ENCODE peak calls at places on chromosome 9, in seven cellular contexts. One of them, this sample, is unnamed.

GRCh38 chr9:113524460-113524859 is 60.9 kb downstream of the RGS3 start:
- DNase-seq in HCT116: no peak
- DNase-seq in cardiac muscle cell: no peak
- DNase-seq in fibroblast of lung: no peak
- DNase-seq in esophagus squamous epithelium: no peak
- DNase-seq in GM23248: peak; percentile 15
- DNase-seq in CD8-positive, alpha-beta T cell: no peak
- DNase-seq in this sample: no peak

GRCh38 chr9:128429505-128430086 is 8.9 kb downstream of the CERCAM start:
- DNase-seq in HCT116: no peak
- DNase-seq in cardiac muscle cell: peak; percentile 43
- DNase-seq in fibroblast of lung: no peak
- DNase-seq in esophagus squamous epithelium: no peak
- DNase-seq in GM23248: no peak
- DNase-seq in CD8-positive, alpha-beta T cell: no peak
- DNase-seq in this sample: no peak

GRCh38 chr9:75903785-75904360 is 13.4 kb downstream of the PCSK5 start:
- DNase-seq in HCT116: peak; percentile 48
- DNase-seq in cardiac muscle cell: peak; percentile 37
- DNase-seq in fibroblast of lung: peak; percentile 89
- DNase-seq in esophagus squamous epithelium: no peak
- DNase-seq in GM23248: peak; percentile 41
- DNase-seq in CD8-positive, alpha-beta T cell: no peak
- DNase-seq in this sample: no peak

GRCh38 chr9:29439961-29440360 is 1866.7 kb upstream of the C9orf72 start:
- DNase-seq in HCT116: peak; percentile 24
- DNase-seq in cardiac muscle cell: peak; percentile 1
- DNase-seq in fibroblast of lung: peak; percentile 28
- DNase-seq in esophagus squamous epithelium: no peak
- DNase-seq in GM23248: no peak
- DNase-seq in CD8-positive, alpha-beta T cell: no peak
- DNase-seq in this sample: no peak

GRCh38 chr9:85212209-85212608 is 529.5 kb downstream of the AGTPBP1 start:
- DNase-seq in HCT116: peak; percentile 46
- DNase-seq in cardiac muscle cell: peak; percentile 59
- DNase-seq in fibroblast of lung: peak; percentile 91
- DNase-seq in esophagus squamous epithelium: no peak
- DNase-seq in GM23248: peak; percentile 83
- DNase-seq in CD8-positive, alpha-beta T cell: no peak
- DNase-seq in this sample: no peak

GRCh38 chr9:27835746-27836145 is 262.5 kb upstream of the C9orf72 start:
- DNase-seq in HCT116: no peak
- DNase-seq in cardiac muscle cell: no peak
- DNase-seq in fibroblast of lung: no peak
- DNase-seq in esophagus squamous epithelium: no peak
- DNase-seq in GM23248: no peak
- DNase-seq in CD8-positive, alpha-beta T cell: no peak
- DNase-seq in this sample: no peak

GRCh38 chr9:130932220-130933069 is 6.6 kb downstream of the FIBCD1 start:
- DNase-seq in HCT116: no peak
- DNase-seq in cardiac muscle cell: peak; percentile 65
- DNase-seq in fibroblast of lung: no peak
- DNase-seq in esophagus squamous epithelium: no peak
- DNase-seq in GM23248: peak; percentile 73
- DNase-seq in CD8-positive, alpha-beta T cell: no peak
- DNase-seq in this sample: peak; percentile 60

GRCh38 chr9:95696701-95697100 is 178.8 kb upstream of the ERCC6L2 start:
- DNase-seq in HCT116: no peak
- DNase-seq in cardiac muscle cell: no peak
- DNase-seq in fibroblast of lung: no peak
- DNase-seq in esophagus squamous epithelium: no peak
- DNase-seq in GM23248: no peak
- DNase-seq in CD8-positive, alpha-beta T cell: no peak
- DNase-seq in this sample: no peak

GRCh38 chr9:121484659-121485446 is 14.8 kb downstream of the GGTA1 start:
- DNase-seq in HCT116: no peak
- DNase-seq in cardiac muscle cell: no peak
- DNase-seq in fibroblast of lung: no peak
- DNase-seq in esophagus squamous epithelium: no peak
- DNase-seq in GM23248: no peak
- DNase-seq in CD8-positive, alpha-beta T cell: no peak
- DNase-seq in this sample: no peak

GRCh38 chr9:36471359-36471758 is 71.3 kb upstream of the RNF38 start:
- DNase-seq in HCT116: no peak
- DNase-seq in cardiac muscle cell: no peak
- DNase-seq in fibroblast of lung: no peak
- DNase-seq in esophagus squamous epithelium: no peak
- DNase-seq in GM23248: peak; percentile 39
- DNase-seq in CD8-positive, alpha-beta T cell: no peak
- DNase-seq in this sample: no peak

GRCh38 chr9:30293231-30293630 is 2091.2 kb upstream of the ACO1 start:
- DNase-seq in HCT116: no peak
- DNase-seq in cardiac muscle cell: no peak
- DNase-seq in fibroblast of lung: no peak
- DNase-seq in esophagus squamous epithelium: no peak
- DNase-seq in GM23248: no peak
- DNase-seq in CD8-positive, alpha-beta T cell: no peak
- DNase-seq in this sample: no peak

GRCh38 chr9:137621131-137621757 is 2.4 kb downstream of the EHMT1 start:
- DNase-seq in HCT116: no peak
- DNase-seq in cardiac muscle cell: peak; percentile 25
- DNase-seq in fibroblast of lung: no peak
- DNase-seq in esophagus squamous epithelium: no peak
- DNase-seq in GM23248: peak; percentile 64
- DNase-seq in CD8-positive, alpha-beta T cell: no peak
- DNase-seq in this sample: no peak

GRCh38 chr9:129514497-129514867 is 106.4 kb downstream of the C9orf50 start:
- DNase-seq in HCT116: no peak
- DNase-seq in cardiac muscle cell: no peak
- DNase-seq in fibroblast of lung: no peak
- DNase-seq in esophagus squamous epithelium: no peak
- DNase-seq in GM23248: no peak
- DNase-seq in CD8-positive, alpha-beta T cell: no peak
- DNase-seq in this sample: no peak
- H3K9me3 ChIP-seq in HCT116: peaks cover 27% of the 10 kb centered on the region
- H3K9me3 ChIP-seq in cardiac muscle cell: no peaks in the 10 kb centered on the region
- H3K9me3 ChIP-seq in fibroblast of lung: no peaks in the 10 kb centered on the region
- H3K9me3 ChIP-seq in esophagus squamous epithelium: peaks cover 25% of the 10 kb centered on the region
- H3K9me3 ChIP-seq in GM23248: no peaks in the 10 kb centered on the region
- H3K9me3 ChIP-seq in CD8-positive, alpha-beta T cell: peaks cover 4% of the 10 kb centered on the region
- H3K9me3 ChIP-seq in this sample: peaks cover 17% of the 10 kb centered on the region

GRCh38 chr9:135910197-135910596 is 2.9 kb upstream of the CAMSAP1 start:
- DNase-seq in HCT116: no peak
- DNase-seq in cardiac muscle cell: no peak
- DNase-seq in fibroblast of lung: no peak
- DNase-seq in esophagus squamous epithelium: no peak
- DNase-seq in GM23248: no peak
- DNase-seq in CD8-positive, alpha-beta T cell: no peak
- DNase-seq in this sample: no peak

GRCh38 chr9:135919318-135919717 is 12.0 kb upstream of the CAMSAP1 start:
- DNase-seq in HCT116: no peak
- DNase-seq in cardiac muscle cell: no peak
- DNase-seq in fibroblast of lung: no peak
- DNase-seq in esophagus squamous epithelium: no peak
- DNase-seq in GM23248: no peak
- DNase-seq in CD8-positive, alpha-beta T cell: no peak
- DNase-seq in this sample: no peak

GRCh38 chr9:135910757-135911156 is 3.4 kb upstream of the CAMSAP1 start:
- DNase-seq in HCT116: no peak
- DNase-seq in cardiac muscle cell: no peak
- DNase-seq in fibroblast of lung: no peak
- DNase-seq in esophagus squamous epithelium: no peak
- DNase-seq in GM23248: no peak
- DNase-seq in CD8-positive, alpha-beta T cell: no peak
- DNase-seq in this sample: no peak

GRCh38 chr9:135916998-135917397 is 9.7 kb upstream of the CAMSAP1 start:
- DNase-seq in HCT116: no peak
- DNase-seq in cardiac muscle cell: no peak
- DNase-seq in fibroblast of lung: no peak
- DNase-seq in esophagus squamous epithelium: no peak
- DNase-seq in GM23248: no peak
- DNase-seq in CD8-positive, alpha-beta T cell: no peak
- DNase-seq in this sample: no peak

DNA sequence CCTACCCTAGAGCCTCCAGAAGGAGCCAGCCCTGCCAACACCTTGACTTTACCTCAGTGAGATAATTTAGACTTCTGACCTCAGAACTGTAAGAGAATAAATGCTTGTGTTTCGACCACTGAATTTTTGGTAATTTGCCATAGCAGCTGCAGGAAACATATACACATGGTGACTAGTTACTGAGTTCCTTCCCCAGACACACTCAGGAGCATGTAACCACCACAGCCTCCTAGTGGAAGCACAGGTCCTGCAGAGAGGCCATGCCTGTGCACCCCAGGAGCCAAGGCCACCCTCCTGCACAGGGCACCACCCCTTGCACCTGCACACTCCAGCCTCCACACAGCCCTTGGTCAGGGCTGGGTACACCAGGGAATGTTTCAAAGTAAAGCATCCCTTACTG is 7.6 kb upstream of the CAMSAP1 start:
- DNase-seq in HCT116: no peak
- DNase-seq in cardiac muscle cell: no peak
- DNase-seq in fibroblast of lung: peak; percentile 78
- DNase-seq in esophagus squamous epithelium: no peak
- DNase-seq in GM23248: peak; percentile 14
- DNase-seq in CD8-positive, alpha-beta T cell: no peak
- DNase-seq in this sample: no peak
- H3K9me3 ChIP-seq in HCT116: peaks cover 8% of the 10 kb centered on the region
- H3K9me3 ChIP-seq in cardiac muscle cell: no peaks in the 10 kb centered on the region
- H3K9me3 ChIP-seq in fibroblast of lung: peaks cover 3% of the 10 kb centered on the region
- H3K9me3 ChIP-seq in esophagus squamous epithelium: peaks cover 35% of the 10 kb centered on the region
- H3K9me3 ChIP-seq in GM23248: peaks cover 3% of the 10 kb centered on the region
- H3K9me3 ChIP-seq in CD8-positive, alpha-beta T cell: no peaks in the 10 kb centered on the region
- H3K9me3 ChIP-seq in this sample: peaks cover 41% of the 10 kb centered on the region

GRCh38 chr9:132699926-132700325 is 29.7 kb downstream of the GTF3C4 start:
- DNase-seq in HCT116: no peak
- DNase-seq in cardiac muscle cell: no peak
- DNase-seq in fibroblast of lung: no peak
- DNase-seq in esophagus squamous epithelium: no peak
- DNase-seq in GM23248: no peak
- DNase-seq in CD8-positive, alpha-beta T cell: no peak
- DNase-seq in this sample: no peak
- H3K9me3 ChIP-seq in HCT116: peaks cover 21% of the 10 kb centered on the region
- H3K9me3 ChIP-seq in cardiac muscle cell: no peaks in the 10 kb centered on the region
- H3K9me3 ChIP-seq in fibroblast of lung: no peaks in the 10 kb centered on the region
- H3K9me3 ChIP-seq in esophagus squamous epithelium: peaks cover 13% of the 10 kb centered on the region
- H3K9me3 ChIP-seq in GM23248: no peaks in the 10 kb centered on the region
- H3K9me3 ChIP-seq in CD8-positive, alpha-beta T cell: peaks cover 7% of the 10 kb centered on the region
- H3K9me3 ChIP-seq in this sample: peaks cover 11% of the 10 kb centered on the region

GRCh38 chr9:92846662-92847145 is 31.1 kb downstream of the ZNF484 start:
- DNase-seq in HCT116: no peak
- DNase-seq in cardiac muscle cell: no peak
- DNase-seq in fibroblast of lung: no peak
- DNase-seq in esophagus squamous epithelium: no peak
- DNase-seq in GM23248: peak; percentile 1
- DNase-seq in CD8-positive, alpha-beta T cell: no peak
- DNase-seq in this sample: no peak
- H3K9me3 ChIP-seq in HCT116: peaks cover 50% of the 10 kb centered on the region
- H3K9me3 ChIP-seq in cardiac muscle cell: no peaks in the 10 kb centered on the region
- H3K9me3 ChIP-seq in fibroblast of lung: peaks cover 4% of the 10 kb centered on the region
- H3K9me3 ChIP-seq in esophagus squamous epithelium: peaks cover 67% of the 10 kb centered on the region
- H3K9me3 ChIP-seq in GM23248: peaks cover 20% of the 10 kb centered on the region
- H3K9me3 ChIP-seq in CD8-positive, alpha-beta T cell: peaks cover 42% of the 10 kb centered on the region
- H3K9me3 ChIP-seq in this sample: peaks cover 33% of the 10 kb centered on the region

GRCh38 chr9:2785060-2785459 is 58.8 kb downstream of the PUM3 start:
- DNase-seq in HCT116: no peak
- DNase-seq in cardiac muscle cell: peak; percentile 38
- DNase-seq in fibroblast of lung: no peak
- DNase-seq in esophagus squamous epithelium: no peak
- DNase-seq in GM23248: peak; percentile 30
- DNase-seq in CD8-positive, alpha-beta T cell: no peak
- DNase-seq in this sample: no peak

GRCh38 chr9:2781336-2781735 is 62.6 kb downstream of the PUM3 start:
- DNase-seq in HCT116: no peak
- DNase-seq in cardiac muscle cell: no peak
- DNase-seq in fibroblast of lung: peak; percentile 14
- DNase-seq in esophagus squamous epithelium: no peak
- DNase-seq in GM23248: no peak
- DNase-seq in CD8-positive, alpha-beta T cell: no peak
- DNase-seq in this sample: no peak

GRCh38 chr9:2791246-2791645 is 52.6 kb downstream of the PUM3 start:
- DNase-seq in HCT116: no peak
- DNase-seq in cardiac muscle cell: no peak
- DNase-seq in fibroblast of lung: no peak
- DNase-seq in esophagus squamous epithelium: no peak
- DNase-seq in GM23248: no peak
- DNase-seq in CD8-positive, alpha-beta T cell: no peak
- DNase-seq in this sample: no peak

GRCh38 chr9:2788948-2789347 is 54.9 kb downstream of the PUM3 start:
- DNase-seq in HCT116: no peak
- DNase-seq in cardiac muscle cell: no peak
- DNase-seq in fibroblast of lung: no peak
- DNase-seq in esophagus squamous epithelium: no peak
- DNase-seq in GM23248: no peak
- DNase-seq in CD8-positive, alpha-beta T cell: no peak
- DNase-seq in this sample: no peak

DNA sequence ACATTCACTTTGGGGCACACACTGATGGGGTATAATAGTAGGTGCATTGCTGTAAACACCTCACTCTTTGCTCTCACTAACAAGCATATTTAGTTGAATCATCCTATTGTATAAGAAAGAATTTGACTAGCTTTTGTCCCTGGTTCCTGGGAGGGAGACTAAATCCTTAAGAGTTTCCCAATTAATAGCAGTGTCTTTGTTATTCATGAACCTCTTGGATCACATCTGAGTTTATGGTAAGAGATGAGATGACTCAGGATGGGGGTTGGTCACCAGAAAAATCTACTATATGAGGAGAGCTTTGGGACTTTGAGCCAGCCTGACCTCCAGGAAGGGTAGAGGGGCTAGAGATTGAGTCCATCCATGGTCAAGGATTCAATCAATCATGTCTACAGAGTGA is 56.8 kb downstream of the PUM3 start:
- DNase-seq in HCT116: no peak
- DNase-seq in cardiac muscle cell: peak; percentile 43
- DNase-seq in fibroblast of lung: peak; percentile 78
- DNase-seq in esophagus squamous epithelium: no peak
- DNase-seq in GM23248: peak; percentile 80
- DNase-seq in CD8-positive, alpha-beta T cell: no peak
- DNase-seq in this sample: no peak
- H3K9me3 ChIP-seq in HCT116: no peaks in the 10 kb centered on the region
- H3K9me3 ChIP-seq in cardiac muscle cell: no peaks in the 10 kb centered on the region
- H3K9me3 ChIP-seq in fibroblast of lung: no peaks in the 10 kb centered on the region
- H3K9me3 ChIP-seq in esophagus squamous epithelium: no peaks in the 10 kb centered on the region
- H3K9me3 ChIP-seq in GM23248: no peaks in the 10 kb centered on the region
- H3K9me3 ChIP-seq in CD8-positive, alpha-beta T cell: no peaks in the 10 kb centered on the region
- H3K9me3 ChIP-seq in this sample: peaks cover 24% of the 10 kb centered on the region